ENCODE peak calls at places on chromosomes 3 and 15, in nine cellular contexts. X is suprapubic skin, V is ovary, I is SK-N-SH, E is transverse colon, N is A549, O is tibial nerve, G is H1, J is esophagus muscularis mucosa. C is an unnamed sample.

GRCh38 chr15:65641723-65642475 is 20.2 kb downstream of the SLC24A1 start:
- DNase-seq in X (no peak), V (no peak), I (peak; percentile 25), E (no peak), N (peak; percentile 23), O (no peak), G (no peak), J (no peak), C (no peak)

GRCh38 chr3:8887435-8888295 is 75.6 kb downstream of the RAD18 start:
- DNase-seq in X (no peak), V (no peak), I (no peak), E (no peak), N (no peak), O (no peak), G (no peak), J (no peak), C (no peak)

GRCh38 chr3:23884481-23884880 is 32.3 kb downstream of the NKIRAS1 start:
- DNase-seq in X (no peak), V (no peak), I (peak; percentile 35), E (no peak), N (peak; percentile 38), O (no peak), G (no peak), J (no peak), C (no peak)

GRCh38 chr3:141895731-141896130 is 19.3 kb downstream of the ATP1B3 start:
- DNase-seq in X (no peak), V (no peak), I (no peak), E (no peak), N (no peak), O (no peak), G (no peak), J (no peak), C (no peak)

GRCh38 chr15:47951761-47952160 is 169.0 kb upstream of the SLC24A5 start:
- DNase-seq in X (no peak), V (no peak), I (no peak), E (no peak), N (no peak), O (no peak), G (no peak), J (no peak), C (no peak)

GRCh38 chr15:89828324-89829145 is 13.9 kb upstream of the ANPEP start:
- DNase-seq in X (no peak), V (peak; percentile 48), I (no peak), E (peak; percentile 42), N (peak; percentile 32), O (peak; percentile 53), G (no peak), J (no peak), C (peak; percentile 83)

GRCh38 chr3:36992806-36993325 is at the start of gene EPM2AIP1:
- DNase-seq in X (peak; percentile 99), V (no peak), I (peak; percentile 95), E (no peak), N (no peak), O (no peak), G (peak; percentile 85), J (no peak), C (peak; percentile 100)

GRCh38 chr3:170909129-170909903 is 879 bp upstream of the EIF5A2 start:
- DNase-seq in X (no peak), V (peak; percentile 54), I (no peak), E (no peak), N (peak; percentile 66), O (no peak), G (no peak), J (no peak), C (peak; percentile 62)

DNA sequence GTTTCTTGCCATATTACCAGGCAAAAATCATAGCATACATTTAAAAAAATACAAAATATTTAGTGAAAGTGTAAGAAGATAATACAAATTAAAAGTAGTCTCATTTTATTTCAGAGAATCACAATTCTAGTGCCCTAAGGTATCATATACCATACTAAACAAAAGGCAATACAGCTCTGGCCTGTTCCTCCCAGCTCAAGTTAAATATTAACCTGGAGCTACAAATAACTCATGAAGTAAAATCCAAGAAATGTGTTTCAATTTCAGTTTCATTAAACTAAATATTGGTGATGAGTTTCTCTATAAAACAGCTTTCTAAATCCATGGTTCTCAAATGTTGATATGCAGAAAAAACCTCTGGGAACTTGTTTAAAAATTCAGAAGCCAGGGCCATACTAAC is 67.7 kb downstream of the INO80 start:
- DNase-seq in X (no peak), V (no peak), I (no peak), E (no peak), N (no peak), O (no peak), G (no peak), J (no peak), C (no peak)
- TF ChIP-seq EP300 in X (no peak), V (no peak), I (no peak), E (no peak), N (no peak), O (no peak), G (no peak), J (no peak), C (no peak)

GRCh38 chr3:155069729-155070128 is 10.4 kb upstream of the MME start:
- DNase-seq in X (no peak), V (no peak), I (no peak), E (no peak), N (no peak), O (no peak), G (no peak), J (no peak), C (no peak)
- H3K27ac ChIP-seq in X (no peak overlapping the region), V (no peak overlapping the region), I (peak overlapping the region; percentile 89), E (no peak overlapping the region), N (no peak overlapping the region), O (no peak overlapping the region), G (no peak overlapping the region), J (no peak overlapping the region), C (no peak overlapping the region)

GRCh38 chr3:169869484-169870304 is at the start of gene LRRC31:
- DNase-seq in X (no peak), V (no peak), I (no peak), E (no peak), N (no peak), O (no peak), G (no peak), J (no peak), C (no peak)
- TF ChIP-seq EP300 in X (no peak), V (no peak), I (no peak), E (no peak), N (no peak), O (no peak), G (no peak), J (no peak), C (no peak)

GRCh38 chr3:196609343-196609775 is 30.1 kb upstream of the NRROS start:
- DNase-seq in X (peak; percentile 96), V (peak; percentile 55), I (peak; percentile 92), E (peak; percentile 95), N (peak; percentile 79), O (peak; percentile 83), G (peak; percentile 97), J (peak; percentile 95), C (peak; percentile 94)
- H3K27ac ChIP-seq in X (no peak overlapping the region), V (no peak overlapping the region), I (no peak overlapping the region), E (no peak overlapping the region), N (peak overlapping the region; percentile 36), O (peak overlapping the region; percentile 75), G (no peak overlapping the region), J (peak overlapping the region; percentile 74), C (peak overlapping the region; percentile 7)

DNA sequence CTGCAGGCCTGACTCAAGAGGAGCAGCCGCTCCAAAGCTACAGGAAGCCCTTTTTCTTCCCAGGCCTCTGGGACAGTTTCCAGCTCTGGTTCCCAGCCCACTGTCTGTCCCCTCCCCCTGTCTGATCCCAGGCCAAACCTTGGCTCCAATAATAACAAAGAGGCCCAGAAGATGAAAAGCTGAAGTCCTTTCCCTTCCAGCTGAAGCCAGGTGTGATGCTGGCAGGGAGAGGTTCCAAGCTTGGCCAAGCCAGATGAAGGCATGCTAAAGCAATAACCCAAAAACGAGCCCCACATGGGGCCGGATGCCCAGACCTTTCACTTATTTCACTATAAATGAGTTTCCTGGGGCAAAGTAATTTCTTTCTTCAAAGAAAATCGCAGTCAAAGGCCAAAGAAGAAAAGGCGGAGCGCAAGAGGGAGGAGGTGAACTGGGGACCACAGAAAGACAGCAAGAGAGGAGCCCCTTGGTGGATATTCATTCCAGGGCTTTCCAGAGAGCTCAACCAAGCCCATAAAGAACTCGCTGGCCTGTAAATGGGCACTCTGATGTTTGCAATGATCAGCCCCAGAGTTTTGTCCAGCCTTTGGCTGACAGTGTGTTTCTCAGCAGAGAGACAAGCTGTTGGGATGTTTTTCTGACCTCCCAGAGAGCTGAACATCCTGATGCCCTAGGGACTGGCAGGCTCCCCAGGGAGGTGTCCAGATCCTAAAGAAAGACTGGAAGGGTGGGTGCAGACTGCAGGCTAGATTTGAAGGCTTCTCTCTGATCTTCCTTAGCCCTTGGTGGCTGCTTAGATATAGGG is 157.6 kb downstream of the UACA start:
- DNase-seq in X (no peak), V (peak; percentile 91), I (peak; percentile 65), E (peak; percentile 34), N (no peak), O (peak; percentile 59), G (no peak), J (peak; percentile 95), C (peak; percentile 92)
- TF ChIP-seq EP300 in X (no peak), V (no peak), I (peak; percentile 42), E (no peak), N (no peak), O (peak; percentile 46), G (no peak), J (no peak), C (no peak)

GRCh38 chr15:36612063-36612788 is 32.8 kb downstream of the CDIN1 start:
- DNase-seq in X (no peak), V (no peak), I (no peak), E (no peak), N (peak; percentile 37), O (no peak), G (no peak), J (no peak), C (no peak)
- H3K27ac ChIP-seq in X (no peak overlapping the region), V (no peak overlapping the region), I (peak overlapping the region; percentile 91), E (no peak overlapping the region), N (no peak overlapping the region), O (no peak overlapping the region), G (no peak overlapping the region), J (no peak overlapping the region), C (no peak overlapping the region)

GRCh38 chr15:68635142-68635541 is 56.3 kb downstream of the CORO2B start:
- DNase-seq in X (no peak), V (peak; percentile 69), I (peak; percentile 63), E (no peak), N (no peak), O (no peak), G (no peak), J (no peak), C (no peak)
- TF ChIP-seq EP300 in X (no peak), V (no peak), I (no peak), E (no peak), N (no peak), O (no peak), G (no peak), J (no peak), C (no peak)

GRCh38 chr3:11155341-11156025 is 1.2 kb downstream of the HRH1 start:
- DNase-seq in X (peak; percentile 83), V (peak; percentile 81), I (peak; percentile 86), E (peak; percentile 74), N (peak; percentile 78), O (peak; percentile 62), G (peak; percentile 76), J (no peak), C (peak; percentile 92)
- H3K27ac ChIP-seq in X (peak overlapping the region; percentile 69), V (peak overlapping the region; percentile 8), I (peak overlapping the region; percentile 85), E (peak overlapping the region; percentile 49), N (peak overlapping the region; percentile 83), O (peak overlapping the region; percentile 87), G (no peak overlapping the region), J (peak overlapping the region; percentile 70), C (peak overlapping the region; percentile 77)